ENCODE peak calls at places on chromosomes 5 and 9, in four cellular contexts. U is IMR-90, Z is stomach, J is nucleus accumbens. G is an unnamed sample.

GRCh38 chr9:137551656-137552534 is at the start of gene MRPL41:
- DNase-seq in U (peak; percentile 68), Z (peak; percentile 95), J (peak; percentile 86), G (peak; percentile 97)

GRCh38 chr9:88536951-88537742 is 2.2 kb downstream of the NXNL2 start:
- DNase-seq in U (no peak), Z (no peak), J (no peak), G (no peak)

GRCh38 chr9:2745560-2746380 is 28.5 kb downstream of the KCNV2 start:
- DNase-seq in U (no peak), Z (no peak), J (no peak), G (no peak)

GRCh38 chr9:133124123-133124948 is 3.3 kb upstream of the RALGDS start:
- DNase-seq in U (no peak), Z (no peak), J (no peak), G (no peak)

GRCh38 chr9:32424616-32425015 is 40.2 kb downstream of the ACO1 start:
- DNase-seq in U (peak; percentile 17), Z (no peak), J (no peak), G (no peak)

GRCh38 chr9:89185980-89186379 is 7.4 kb upstream of the SHC3 start:
- DNase-seq in U (peak; percentile 29), Z (no peak), J (no peak), G (peak; percentile 32)

GRCh38 chr9:125749951-125750655 is 2.9 kb downstream of the PBX3 start:
- DNase-seq in U (peak; percentile 79), Z (no peak), J (no peak), G (peak; percentile 57)

GRCh38 chr5:134957920-134958608 is 9.6 kb upstream of the CATSPER3 start:
- DNase-seq in U (no peak), Z (no peak), J (no peak), G (no peak)

GRCh38 chr5:123261752-123262151 is 161.5 kb downstream of the CEP120 start:
- DNase-seq in U (peak; percentile 52), Z (no peak), J (no peak), G (no peak)

GRCh38 chr5:156411131-156411727 is 84.3 kb downstream of the SGCD start:
- DNase-seq in U (peak; percentile 82), Z (no peak), J (no peak), G (peak; percentile 69)

GRCh38 chr5:132353593-132353992 is 15.9 kb upstream of the SLC22A5 start:
- DNase-seq in U (no peak), Z (no peak), J (no peak), G (no peak)

GRCh38 chr9:34072868-34073590 is 24.3 kb upstream of the UBAP2 start:
- DNase-seq in U (peak; percentile 96), Z (peak; percentile 47), J (no peak), G (peak; percentile 84)

GRCh38 chr9:14433841-14434511 is 120.0 kb upstream of the NFIB start:
- DNase-seq in U (peak; percentile 69), Z (no peak), J (peak; percentile 52), G (peak; percentile 88)

GRCh38 chr9:36258989-36259315 is 704 bp upstream of the GNE start:
- DNase-seq in U (no peak), Z (no peak), J (no peak), G (peak; percentile 48)

GRCh38 chr9:126499005-126499910 is 114.5 kb upstream of the LMX1B start:
- DNase-seq in U (peak; percentile 17), Z (peak; percentile 56), J (peak; percentile 32), G (peak; percentile 79)